ENCODE peak calls at places on chromosomes 1 and 21, in five cellular contexts. K is fibroblast of mammary gland, Q is uterus, S is HFF-Myc, B is endothelial cell of umbilical vein. E is an unnamed sample.

GRCh38 chr1:26184883-26185282 is 5.5 kb upstream of the CATSPER4 start:
- DNase-seq in K (no peak), Q (no peak), S (no peak), B (no peak), E (no peak)

GRCh38 chr1:63731117-63732043 is 42.4 kb upstream of the ROR1 start:
- DNase-seq in K (peak), Q (no peak), S (peak), B (peak), E (peak)

GRCh38 chr1:59903136-59903754 is 23.3 kb downstream of the CYP2J2 start:
- DNase-seq in K (peak), Q (no peak), S (no peak), B (peak), E (no peak)

GRCh38 chr1:56864430-56864829 is 9.8 kb downstream of the C8A start:
- DNase-seq in K (peak), Q (no peak), S (no peak), B (no peak), E (no peak)

GRCh38 chr1:116710326-116711060 is 43.0 kb upstream of the IGSF3 start:
- DNase-seq in K (no peak), Q (no peak), S (no peak), B (no peak), E (no peak)

GRCh38 chr1:27427329-27427728 is 34.9 kb downstream of the GPR3 start:
- DNase-seq in K (no peak), Q (no peak), S (no peak), B (no peak), E (no peak)

GRCh38 chr1:114319480-114319879 is 165.8 kb upstream of the SYT6 start:
- DNase-seq in K (peak), Q (no peak), S (no peak), B (no peak), E (no peak)

GRCh38 chr1:209866201-209866600 is 38.4 kb downstream of the UTP25 start:
- DNase-seq in K (no peak), Q (no peak), S (no peak), B (no peak), E (no peak)

GRCh38 chr1:244866355-244866754 is 2.0 kb upstream of the HNRNPU start:
- DNase-seq in K (no peak), Q (no peak), S (no peak), B (no peak), E (no peak)

GRCh38 chr1:155170806-155171205 is 2.3 kb downstream of the KRTCAP2 start:
- DNase-seq in K (no peak), Q (no peak), S (no peak), B (no peak), E (no peak)

GRCh38 chr1:83882906-83883305 is 116.0 kb downstream of the TTLL7 start:
- DNase-seq in K (peak), Q (no peak), S (peak), B (peak), E (no peak)

GRCh38 chr1:31576743-31577455 is 584 bp downstream of the TINAGL1 start:
- DNase-seq in K (no peak), Q (no peak), S (no peak), B (peak), E (no peak)
- H3K4me3 ChIP-seq in K (no peak), Q (peak), S (no peak), B (peak), E (peak)

GRCh38 chr1:162497723-162498441 is at the start of gene UHMK1:
- DNase-seq in K (peak), Q (peak), S (peak), B (peak), E (peak)

GRCh38 chr1:162498442-162498785 is 796 bp downstream of the UHMK1 start:
- DNase-seq in K (peak), Q (no peak), S (no peak), B (peak), E (no peak)

GRCh38 chr1:162502077-162502476 is 4.5 kb downstream of the UHMK1 start:
- DNase-seq in K (no peak), Q (no peak), S (no peak), B (no peak), E (no peak)

GRCh38 chr1:162500805-162501204 is 3.2 kb downstream of the UHMK1 start:
- DNase-seq in K (peak), Q (no peak), S (no peak), B (no peak), E (no peak)

GRCh38 chr1:162502928-162503327 is 5.3 kb downstream of the UHMK1 start:
- DNase-seq in K (peak), Q (no peak), S (no peak), B (no peak), E (no peak)
- H3K4me3 ChIP-seq in K (no peak), Q (no peak), S (no peak), B (no peak), E (no peak)

GRCh38 chr1:226366290-226366689 is 41.6 kb downstream of the PARP1 start:
- DNase-seq in K (peak), Q (no peak), S (no peak), B (peak), E (no peak)
- H3K4me3 ChIP-seq in K (no peak), Q (no peak), S (no peak), B (no peak), E (no peak)

GRCh38 chr21:44352253-44352860 is 1.1 kb upstream of the TRPM2 start:
- DNase-seq in K (no peak), Q (no peak), S (no peak), B (no peak), E (no peak)

GRCh38 chr21:44354775-44355771 is 1.7 kb downstream of the TRPM2 start:
- DNase-seq in K (no peak), Q (no peak), S (no peak), B (no peak), E (no peak)

GRCh38 chr21:44351535-44352252 is 1.7 kb upstream of the TRPM2 start:
- DNase-seq in K (no peak), Q (no peak), S (no peak), B (no peak), E (no peak)

GRCh38 chr21:44353200-44353970 is at the start of gene TRPM2:
- DNase-seq in K (peak), Q (peak), S (no peak), B (no peak), E (no peak)

DNA sequence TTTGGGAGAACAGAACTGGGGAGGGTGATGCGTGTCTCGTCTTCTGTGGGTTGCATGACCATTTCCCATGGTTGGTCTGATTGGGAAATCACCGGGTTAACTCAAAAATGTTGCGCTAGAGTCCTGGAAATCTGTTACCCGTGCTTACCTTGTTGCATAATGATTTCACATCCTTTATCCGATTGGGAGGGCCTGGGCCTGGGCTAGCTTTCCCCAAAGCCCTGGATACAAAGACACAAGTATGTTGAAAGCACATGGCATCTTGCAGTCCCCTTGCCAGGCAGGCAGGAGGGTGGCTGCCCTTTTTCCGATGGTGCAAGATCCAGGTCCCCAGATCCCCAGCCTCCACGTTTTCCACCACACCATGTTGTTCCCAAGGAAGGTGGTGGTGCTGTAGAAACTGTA is 582 bp downstream of the TRPM2 start:
- DNase-seq in K (no peak), Q (no peak), S (no peak), B (no peak), E (no peak)
- H3K4me3 ChIP-seq in K (no peak), Q (no peak), S (no peak), B (no peak), E (no peak)

GRCh38 chr1:162023547-162024501 is at the start of gene OLFML2B:
- DNase-seq in K (peak), Q (peak), S (peak), B (peak), E (no peak)
- H3K4me3 ChIP-seq in K (peak), Q (peak), S (peak), B (peak), E (peak)

GRCh38 chr21:15732996-15733329 is 3.2 kb downstream of the USP25 start:
- DNase-seq in K (no peak), Q (no peak), S (no peak), B (no peak), E (no peak)

GRCh38 chr21:15729674-15730483 is at the start of gene USP25:
- DNase-seq in K (peak), Q (peak), S (no peak), B (peak), E (no peak)

GRCh38 chr21:15731243-15731613 is 1.4 kb downstream of the USP25 start:
- DNase-seq in K (peak), Q (no peak), S (no peak), B (peak), E (no peak)

GRCh38 chr21:15730484-15731242 is 881 bp downstream of the USP25 start:
- DNase-seq in K (no peak), Q (no peak), S (no peak), B (peak), E (no peak)

DNA sequence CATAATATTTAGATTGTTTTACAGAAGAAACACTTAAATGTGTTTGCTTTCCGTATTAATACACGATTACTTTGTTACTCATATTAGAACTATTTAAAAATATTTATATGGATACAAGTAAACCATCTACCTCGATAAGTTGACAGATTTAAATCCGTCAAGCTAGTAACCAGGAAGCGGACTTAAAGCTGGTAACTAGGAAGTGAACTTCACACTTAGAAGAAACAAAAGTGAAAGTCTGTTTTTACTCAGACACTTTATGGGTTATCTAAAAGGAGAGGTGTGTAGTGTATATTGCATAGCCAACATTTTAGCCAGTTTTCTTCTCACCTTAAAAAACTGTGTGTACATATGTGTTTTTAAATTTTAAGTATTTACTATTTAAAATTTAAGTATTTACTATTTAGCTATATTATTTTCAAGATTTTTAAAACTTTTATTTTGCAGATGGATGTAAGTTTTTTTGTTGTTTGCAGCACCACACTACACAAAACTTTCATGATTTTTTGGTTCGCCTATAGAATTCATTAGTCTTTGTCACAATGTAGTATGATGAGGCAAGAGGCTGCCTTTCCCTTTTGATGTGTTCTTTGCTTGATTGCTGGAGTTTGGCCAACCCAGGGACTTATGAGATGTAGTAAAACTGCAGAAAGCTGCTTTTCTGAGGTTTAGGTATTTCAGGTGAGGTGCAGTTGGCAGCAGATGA is 2.7 kb downstream of the USP25 start:
- DNase-seq in K (peak), Q (no peak), S (no peak), B (peak), E (no peak)
- H3K4me3 ChIP-seq in K (peak), Q (peak), S (peak), B (peak), E (peak)

GRCh38 chr1:183105449-183105848 is 80.6 kb upstream of the LAMC2 start:
- DNase-seq in K (peak), Q (no peak), S (no peak), B (no peak), E (no peak)

GRCh38 chr1:183103141-183103540 is 79.9 kb downstream of the LAMC1 start:
- DNase-seq in K (no peak), Q (no peak), S (no peak), B (no peak), E (no peak)

GRCh38 chr1:183103577-183103976 is 80.4 kb downstream of the LAMC1 start:
- DNase-seq in K (no peak), Q (no peak), S (no peak), B (no peak), E (no peak)

GRCh38 chr1:183106166-183106565 is 79.9 kb upstream of the LAMC2 start:
- DNase-seq in K (peak), Q (no peak), S (no peak), B (no peak), E (no peak)

DNA sequence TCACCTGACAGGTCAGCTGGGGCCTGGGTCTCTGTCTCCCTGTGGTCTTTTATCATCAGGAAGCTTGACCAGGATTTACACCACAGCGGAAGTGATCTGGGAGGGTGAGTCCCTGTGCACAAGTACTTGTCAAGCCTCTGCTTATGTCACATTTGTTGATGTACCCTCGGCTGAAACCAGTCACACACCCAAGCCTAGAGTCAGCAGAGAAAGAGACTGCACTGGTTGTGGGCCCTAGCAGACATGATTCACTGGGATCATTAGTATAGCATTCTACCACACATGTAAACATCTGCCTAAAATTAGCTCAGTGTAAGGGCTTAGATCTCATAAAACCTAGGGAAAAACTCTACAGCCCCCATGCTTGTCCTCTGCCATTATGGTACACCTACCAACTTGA is 79.3 kb upstream of the LAMC2 start:
- DNase-seq in K (peak), Q (no peak), S (no peak), B (no peak), E (no peak)
- H3K4me3 ChIP-seq in K (no peak), Q (no peak), S (no peak), B (no peak), E (no peak)

GRCh38 chr1:97529600-97529999 is 391.2 kb downstream of the DPYD start:
- DNase-seq in K (no peak), Q (no peak), S (no peak), B (no peak), E (no peak)
- H3K4me3 ChIP-seq in K (no peak), Q (no peak), S (no peak), B (no peak), E (no peak)

GRCh38 chr21:41427556-41427955 is 1.5 kb downstream of the MX1 start:
- DNase-seq in K (no peak), Q (no peak), S (no peak), B (no peak), E (no peak)
- H3K4me3 ChIP-seq in K (no peak), Q (no peak), S (no peak), B (no peak), E (no peak)

E was measured in retinal pigment epithelial cell.